ENCODE peak calls at places on chromosomes 2 and 18, in nine cellular contexts. W is neural progenitor cell, A is hepatocyte, F is GM23248, R is SK-N-SH, G is HCT116, Q is MM.1S, L is OCI-LY7, V is GM23338. H is an unnamed sample.

GRCh38 chr18:68803371-68803770 is 5.5 kb downstream of the CCDC102B start:
- DNase-seq in W (peak), A (peak), F (peak), R (no peak), G (no peak), Q (no peak), L (no peak), V (no peak), H (no peak)

GRCh38 chr2:102313950-102314349 is 2.6 kb downstream of the IL1RL1 start:
- DNase-seq in W (no peak), A (no peak), F (peak), R (no peak), G (no peak), Q (no peak), L (no peak), V (no peak), H (no peak)

GRCh38 chr18:45521777-45522176 is 93.5 kb upstream of the SLC14A2 start:
- DNase-seq in W (no peak), A (peak), F (peak), R (no peak), G (no peak), Q (no peak), L (no peak), V (no peak), H (no peak)

GRCh38 chr2:56133441-56133840 is 50.3 kb upstream of the CCDC85A start:
- DNase-seq in W (no peak), A (no peak), F (no peak), R (no peak), G (no peak), Q (no peak), L (no peak), V (no peak), H (peak)

GRCh38 chr18:79868168-79868784 is 70.5 kb downstream of the KCNG2 start:
- DNase-seq in W (no peak), A (no peak), F (no peak), R (no peak), G (no peak), Q (no peak), L (no peak), V (no peak), H (no peak)

GRCh38 chr18:60347526-60348045 is 25.0 kb downstream of the MC4R start:
- DNase-seq in W (no peak), A (no peak), F (no peak), R (no peak), G (no peak), Q (no peak), L (no peak), V (no peak), H (peak)

GRCh38 chr2:176959614-176960013 is 253.0 kb upstream of the HNRNPA3 start:
- DNase-seq in W (no peak), A (no peak), F (no peak), R (no peak), G (no peak), Q (no peak), L (no peak), V (no peak), H (no peak)

GRCh38 chr2:66555511-66556324 is 120.8 kb downstream of the MEIS1 start:
- DNase-seq in W (no peak), A (no peak), F (peak), R (no peak), G (no peak), Q (no peak), L (no peak), V (no peak), H (no peak)

GRCh38 chr2:187302146-187302545 is 145.9 kb downstream of the CALCRL start:
- DNase-seq in W (no peak), A (no peak), F (no peak), R (no peak), G (no peak), Q (no peak), L (no peak), V (no peak), H (no peak)

GRCh38 chr2:187296869-187297268 is 151.2 kb downstream of the CALCRL start:
- DNase-seq in W (no peak), A (no peak), F (no peak), R (no peak), G (no peak), Q (no peak), L (no peak), V (no peak), H (no peak)

GRCh38 chr2:187297806-187298205 is 150.2 kb downstream of the CALCRL start:
- DNase-seq in W (no peak), A (no peak), F (no peak), R (no peak), G (no peak), Q (no peak), L (no peak), V (no peak), H (no peak)

GRCh38 chr2:187302619-187303018 is 145.4 kb downstream of the CALCRL start:
- DNase-seq in W (no peak), A (no peak), F (peak), R (no peak), G (no peak), Q (no peak), L (no peak), V (no peak), H (peak)

GRCh38 chr2:187299122-187299906 is 148.7 kb downstream of the CALCRL start:
- DNase-seq in W (no peak), A (no peak), F (peak), R (peak), G (no peak), Q (peak), L (no peak), V (peak), H (peak)
- TF ChIP-seq EZH2phosphoT487 in W (no peak), A (no peak), F (no peak), R (no peak), G (no peak), Q (no peak), L (no peak), V (no peak), H (no peak)

DNA sequence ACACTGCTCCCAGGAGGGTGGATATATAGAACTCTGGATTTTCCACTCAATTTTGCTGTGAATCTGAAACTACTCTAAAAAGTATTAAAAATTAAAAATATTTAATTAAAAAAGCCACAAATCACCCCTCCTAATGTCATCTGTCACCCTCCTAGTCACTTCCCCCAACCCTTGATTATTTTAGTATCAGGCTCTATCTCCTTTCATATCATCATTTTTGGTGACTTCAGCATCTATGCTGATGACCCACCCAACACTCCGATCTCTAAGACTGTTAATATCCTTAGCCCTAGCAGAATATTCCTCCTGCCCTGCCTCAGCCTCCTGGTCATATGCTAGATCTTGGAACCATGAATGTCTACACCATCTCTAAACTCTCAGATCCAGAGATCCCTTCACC is 128.3 kb upstream of the SLC1A4 start:
- DNase-seq in W (no peak), A (no peak), F (no peak), R (no peak), G (no peak), Q (no peak), L (no peak), V (no peak), H (no peak)
- H3K27ac ChIP-seq in W (no peak), A (no peak), F (peak), R (no peak), G (no peak), Q (no peak), L (no peak), V (no peak), H (no peak)

GRCh38 chr2:38182518-38183013 is 106.6 kb upstream of the CYP1B1 start:
- DNase-seq in W (no peak), A (no peak), F (no peak), R (no peak), G (no peak), Q (no peak), L (no peak), V (no peak), H (no peak)

GRCh38 chr2:38184964-38185603 is 109.1 kb upstream of the CYP1B1 start:
- DNase-seq in W (no peak), A (no peak), F (peak), R (no peak), G (no peak), Q (peak), L (peak), V (no peak), H (peak)

GRCh38 chr2:38180754-38181153 is 104.8 kb upstream of the CYP1B1 start:
- DNase-seq in W (no peak), A (no peak), F (peak), R (no peak), G (no peak), Q (no peak), L (no peak), V (no peak), H (no peak)

GRCh38 chr2:38178556-38179419 is 102.8 kb upstream of the CYP1B1 start:
- DNase-seq in W (no peak), A (peak), F (peak), R (no peak), G (no peak), Q (no peak), L (no peak), V (no peak), H (peak)

GRCh38 chr2:38181802-38182517 is 106.0 kb upstream of the CYP1B1 start:
- DNase-seq in W (no peak), A (no peak), F (no peak), R (no peak), G (no peak), Q (no peak), L (no peak), V (no peak), H (no peak)
- TF ChIP-seq EZH2phosphoT487 in W (no peak), A (no peak), F (no peak), R (no peak), G (no peak), Q (no peak), L (no peak), V (no peak), H (no peak)

GRCh38 chr2:173076557-173077345 is 1.1 kb downstream of the MAP3K20 start:
- DNase-seq in W (peak), A (peak), F (peak), R (peak), G (no peak), Q (peak), L (peak), V (peak), H (peak)

GRCh38 chr2:173075056-173075780 is 428 bp upstream of the MAP3K20 start:
- DNase-seq in W (peak), A (no peak), F (peak), R (no peak), G (no peak), Q (no peak), L (no peak), V (peak), H (peak)

GRCh38 chr2:173079141-173079540 is 3.5 kb downstream of the MAP3K20 start:
- DNase-seq in W (no peak), A (no peak), F (no peak), R (no peak), G (no peak), Q (no peak), L (no peak), V (no peak), H (peak)

GRCh38 chr2:173077506-173078177 is 2.0 kb downstream of the MAP3K20 start:
- DNase-seq in W (no peak), A (no peak), F (peak), R (no peak), G (no peak), Q (no peak), L (no peak), V (no peak), H (peak)

GRCh38 chr2:173075781-173076556 is at the start of gene MAP3K20:
- DNase-seq in W (peak), A (peak), F (peak), R (peak), G (no peak), Q (peak), L (peak), V (peak), H (peak)
- H3K27ac ChIP-seq in W (no peak), A (peak), F (peak), R (peak), G (peak), Q (no peak), L (peak), V (no peak), H (peak)

GRCh38 chr2:157194097-157194688 is 63.3 kb upstream of the GALNT5 start:
- DNase-seq in W (peak), A (peak), F (peak), R (peak), G (peak), Q (peak), L (peak), V (peak), H (peak)
- TF ChIP-seq EZH2phosphoT487 in W (no peak), A (no peak), F (no peak), R (no peak), G (no peak), Q (no peak), L (no peak), V (no peak), H (no peak)